ENCODE peak calls at places on chromosome 10, in ten cellular contexts. G is astrocyte, Y is spleen, O is astrocyte of the cerebellum, A is pancreas, E is H1, U is suprapubic skin, L is bronchial epithelial cell, W is body of pancreas, R is uterus. X is an unnamed sample.

GRCh38 chr10:92699518-92700272 is 9.9 kb downstream of the HHEX start:
- DNase-seq in L (no peak), E (no peak), A (no peak), R (no peak), O (no peak), U (no peak), W (no peak), Y (peak), G (no peak), X (peak)

GRCh38 chr10:30254926-30255325 is 94.2 kb downstream of the MTPAP start:
- DNase-seq in G (no peak), W (no peak), A (no peak), L (no peak), O (no peak), R (no peak), E (no peak), Y (no peak), U (no peak), X (peak)

GRCh38 chr10:122307669-122308486 is 36.8 kb downstream of the BTBD16 start:
- DNase-seq in W (peak), A (peak), U (peak), R (peak), G (peak), Y (no peak), O (peak), E (no peak), L (peak), X (peak)

GRCh38 chr10:127974911-127975310 is 68.0 kb downstream of the PTPRE start:
- DNase-seq in L (no peak), R (no peak), O (no peak), E (no peak), A (no peak), W (no peak), G (no peak), U (no peak), Y (no peak), X (no peak)

GRCh38 chr10:27041196-27041595 is 59.1 kb downstream of the ANKRD26 start:
- DNase-seq in R (no peak), E (no peak), A (no peak), L (no peak), G (peak), W (no peak), Y (no peak), O (no peak), U (no peak), X (peak)

GRCh38 chr10:86599729-86600128 is 54.6 kb upstream of the OPN4 start:
- DNase-seq in A (no peak), O (no peak), Y (no peak), E (no peak), R (no peak), L (peak), G (no peak), W (no peak), U (no peak), X (peak)

GRCh38 chr10:48820231-48820630 is 119.4 kb downstream of the LRRC18 start:
- DNase-seq in A (no peak), G (no peak), U (no peak), O (no peak), W (no peak), L (no peak), Y (no peak), R (no peak), E (no peak), X (no peak)

GRCh38 chr10:80149123-80149522 is 16.6 kb downstream of the PLAC9 start:
- DNase-seq in Y (no peak), R (no peak), O (no peak), L (no peak), E (no peak), U (no peak), W (no peak), A (no peak), G (no peak), X (no peak)

GRCh38 chr10:97991875-97992274 is 38.5 kb downstream of the CRTAC1 start:
- DNase-seq in L (peak), G (peak), U (no peak), R (no peak), W (no peak), Y (no peak), O (peak), E (no peak), A (no peak), X (peak)

GRCh38 chr10:48900296-48900695 is 39.3 kb downstream of the LRRC18 start:
- DNase-seq in U (peak), L (no peak), A (no peak), O (no peak), R (no peak), G (no peak), E (no peak), W (no peak), Y (no peak), X (no peak)

GRCh38 chr10:131200856-131201470 is 110.6 kb downstream of the TCERG1L start:
- DNase-seq in U (no peak), E (no peak), G (no peak), W (no peak), O (no peak), Y (peak), L (no peak), R (peak), A (no peak), X (no peak)

GRCh38 chr10:87706731-87707130 is 47.1 kb downstream of the PAPSS2 start:
- DNase-seq in R (no peak), E (no peak), L (no peak), G (peak), U (no peak), Y (no peak), O (peak), W (no peak), A (no peak), X (no peak)

GRCh38 chr10:124059552-124059951 is 33.8 kb downstream of the CHST15 start:
- DNase-seq in E (no peak), A (no peak), W (no peak), L (no peak), G (no peak), U (no peak), O (no peak), R (no peak), Y (no peak), X (no peak)

GRCh38 chr10:77409697-77410471 is 227.7 kb downstream of the KCNMA1 start:
- DNase-seq in U (no peak), Y (no peak), G (no peak), R (no peak), O (no peak), A (peak), W (peak), E (no peak), L (no peak), X (no peak)

GRCh38 chr10:104734408-104734807 is 93.3 kb downstream of the SORCS3 start:
- DNase-seq in R (no peak), O (no peak), E (no peak), L (peak), Y (no peak), W (no peak), G (no peak), U (no peak), A (no peak), X (no peak)

GRCh38 chr10:97760461-97761257 is 11.1 kb downstream of the SFRP5 start:
- DNase-seq in O (no peak), A (no peak), R (no peak), Y (no peak), W (no peak), L (no peak), U (no peak), G (no peak), E (no peak), X (no peak)

GRCh38 chr10:5606321-5606720 is 60.1 kb downstream of the ASB13 start:
- DNase-seq in R (no peak), L (no peak), A (no peak), E (no peak), W (no peak), G (no peak), U (no peak), Y (peak), O (no peak), X (no peak)

GRCh38 chr10:22713853-22714523 is 390 bp downstream of the PIP4K2A start:
- DNase-seq in R (no peak), O (no peak), E (no peak), U (peak), A (peak), Y (peak), G (no peak), W (peak), L (no peak), X (peak)

GRCh38 chr10:15341502-15342128 is 29.5 kb downstream of the FAM171A1 start:
- DNase-seq in O (no peak), E (no peak), R (no peak), L (no peak), G (no peak), Y (no peak), W (no peak), A (no peak), U (no peak), X (no peak)

GRCh38 chr10:21171936-21172773 is 275.0 kb upstream of the NEBL start:
- DNase-seq in O (no peak), R (no peak), E (no peak), W (peak), A (peak), Y (no peak), U (no peak), L (no peak), G (no peak), X (no peak)

GRCh38 chr10:117754770-117755510 is 212.4 kb downstream of the EMX2 start:
- DNase-seq in Y (no peak), E (no peak), A (no peak), O (no peak), L (no peak), R (no peak), W (no peak), G (no peak), U (no peak), X (no peak)

GRCh38 chr10:26939290-26939956 is 78.7 kb upstream of the ABI1 start:
- DNase-seq in W (no peak), A (no peak), O (no peak), G (no peak), U (no peak), R (no peak), L (no peak), E (no peak), Y (peak), X (no peak)

GRCh38 chr10:3426190-3426845 is 253.7 kb upstream of the PITRM1 start:
- DNase-seq in A (no peak), E (no peak), O (peak), L (peak), W (no peak), R (no peak), G (peak), U (no peak), Y (no peak), X (peak)

GRCh38 chr10:74542077-74542476 is 284.3 kb upstream of the KAT6B start:
- DNase-seq in U (no peak), W (no peak), E (no peak), R (no peak), A (no peak), O (no peak), L (peak), Y (no peak), G (peak), X (peak)

GRCh38 chr10:85936180-85936579 is 430.4 kb downstream of the GRID1 start:
- DNase-seq in Y (no peak), A (no peak), W (no peak), R (no peak), O (no peak), E (no peak), G (no peak), U (no peak), L (no peak), X (no peak)

GRCh38 chr10:44366936-44367630 is 17.8 kb downstream of the CXCL12 start:
- DNase-seq in R (no peak), U (no peak), W (no peak), E (no peak), Y (peak), O (no peak), A (no peak), L (no peak), G (peak), X (no peak)

GRCh38 chr10:80684217-80684616 is 146.5 kb downstream of the SH2D4B start:
- DNase-seq in R (no peak), W (no peak), A (no peak), Y (no peak), U (no peak), L (peak), E (no peak), O (no peak), G (no peak), X (peak)

GRCh38 chr10:31129261-31129660 is 97.6 kb upstream of the ZNF438 start:
- DNase-seq in Y (no peak), R (peak), O (peak), E (no peak), L (peak), W (no peak), G (peak), U (no peak), A (no peak), X (peak)

GRCh38 chr10:73910764-73911552 is at the start of gene PLAU:
- DNase-seq in G (no peak), R (no peak), L (peak), E (no peak), Y (peak), A (peak), O (no peak), W (peak), U (peak), X (no peak)

GRCh38 chr10:100909506-100910260 is 3.1 kb upstream of the SLF2 start:
- DNase-seq in A (no peak), E (no peak), Y (no peak), U (no peak), R (peak), L (no peak), O (no peak), G (no peak), W (no peak), X (peak)

DNA sequence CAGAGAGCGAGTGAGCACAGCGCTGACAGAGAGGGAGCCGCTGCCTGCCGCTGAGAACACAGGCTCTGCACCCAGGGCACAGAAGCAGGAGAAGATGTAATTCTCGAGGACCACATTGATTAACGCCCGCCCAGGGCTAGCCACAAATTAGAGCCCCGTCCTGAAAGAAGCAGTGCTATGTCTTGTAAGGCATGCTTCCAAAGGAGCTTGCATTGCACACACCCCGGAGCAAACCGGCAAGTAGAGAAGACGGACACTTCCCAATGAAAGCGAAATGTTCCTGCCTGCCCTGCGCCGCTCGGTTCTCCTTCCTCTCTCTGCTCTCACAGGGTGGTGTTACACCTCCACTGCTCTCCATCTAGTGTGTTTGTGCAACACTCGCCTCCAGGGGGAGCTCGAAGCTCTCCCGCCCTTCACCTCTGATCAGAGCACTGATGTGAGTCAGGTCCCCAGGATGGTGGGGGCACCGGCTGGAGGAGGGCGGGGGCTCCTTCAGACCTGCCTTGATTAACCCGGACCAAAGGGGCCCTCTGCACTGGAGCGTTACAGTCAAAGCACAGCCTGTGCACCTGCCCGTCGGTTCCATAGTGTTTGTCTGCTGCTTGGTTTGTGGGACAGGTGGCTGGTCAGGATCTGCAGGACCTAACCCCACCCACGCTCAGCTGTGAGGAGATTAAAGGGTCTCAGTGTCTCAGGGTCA is 316.5 kb downstream of the ADARB2 start:
- DNase-seq in R (no peak), W (peak), E (peak), G (no peak), O (no peak), U (no peak), A (peak), Y (peak), L (peak), X (peak)
- H3K4me3 ChIP-seq in R (no peak), W (no peak), E (peak), G (no peak), O (no peak), U (peak), A (no peak), Y (no peak), L (no peak), X (no peak)

DNA sequence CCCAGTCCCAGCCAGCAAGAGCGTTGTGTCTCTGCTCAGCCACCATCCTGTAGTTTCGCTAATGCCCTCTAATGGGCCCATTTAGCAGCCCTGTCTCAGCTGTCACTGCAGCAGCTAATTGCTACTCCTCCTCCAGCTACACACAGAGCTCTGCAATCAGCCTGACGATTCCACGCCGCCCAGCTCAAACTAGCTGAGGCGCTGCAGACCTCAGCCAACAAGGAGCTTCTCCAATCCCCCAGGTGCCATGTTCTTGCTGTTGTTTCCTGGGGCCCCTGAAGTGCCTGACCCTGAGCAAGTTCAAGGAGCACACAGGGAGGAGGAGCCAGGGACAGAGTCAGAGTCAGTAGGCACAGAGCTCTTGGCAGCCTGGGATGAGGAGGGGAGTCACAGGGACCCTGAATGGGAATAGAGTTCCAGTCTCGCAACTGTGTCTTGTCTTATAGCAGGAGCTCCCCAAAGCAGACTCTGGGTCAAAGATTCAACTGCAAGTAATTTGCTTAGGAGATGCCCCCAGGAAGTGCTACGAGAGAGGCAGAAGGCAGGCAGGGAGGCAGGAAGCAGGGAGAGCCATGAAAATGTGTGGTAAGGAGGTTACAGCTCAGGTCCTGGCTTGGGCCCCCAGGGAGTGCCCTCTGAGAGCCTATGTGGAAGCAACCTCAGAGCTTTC is 135.8 kb upstream of the UNC5B start:
- DNase-seq in A (no peak), O (no peak), G (no peak), Y (peak), L (no peak), E (no peak), U (peak), R (no peak), W (peak), X (no peak)
- TF ChIP-seq CTCF in A (no peak), O (no peak), G (no peak), Y (no peak), L (no peak), E (no peak), U (no peak), R (no peak), W (no peak), X (no peak)

DNA sequence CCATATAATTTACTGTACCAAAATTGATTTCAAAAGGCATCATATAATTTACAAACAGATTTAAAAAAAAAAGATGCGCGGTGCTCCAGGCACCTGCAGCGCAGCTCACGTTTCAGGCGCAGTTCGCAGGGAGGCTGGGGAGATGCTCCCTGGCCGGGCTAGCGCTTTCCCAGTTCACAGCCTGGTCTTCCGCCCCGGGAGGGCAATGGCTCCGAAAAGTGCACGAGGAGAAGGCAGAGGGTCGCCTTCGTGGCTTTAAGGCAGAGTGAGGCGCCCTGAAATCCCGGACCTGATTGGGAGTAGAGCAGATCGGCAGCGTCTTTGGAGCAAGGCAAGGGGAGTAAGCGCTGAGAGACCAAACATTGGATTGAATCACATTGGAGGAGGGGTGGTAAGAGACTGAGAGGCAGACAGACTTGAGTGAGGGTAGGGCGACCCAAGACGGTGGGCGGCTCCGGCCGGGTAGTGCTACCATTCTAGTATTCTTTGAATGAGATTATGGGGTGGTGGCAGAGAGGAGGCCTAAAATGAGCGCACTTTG is 1.5 kb downstream of the NEUROG3 start:
- DNase-seq in G (no peak), E (no peak), R (no peak), L (no peak), A (no peak), U (no peak), W (no peak), Y (no peak), O (no peak), X (no peak)
- H3K4me3 ChIP-seq in G (no peak), E (peak), R (no peak), L (no peak), A (no peak), U (no peak), W (no peak), Y (no peak), O (no peak), X (no peak)

DNA sequence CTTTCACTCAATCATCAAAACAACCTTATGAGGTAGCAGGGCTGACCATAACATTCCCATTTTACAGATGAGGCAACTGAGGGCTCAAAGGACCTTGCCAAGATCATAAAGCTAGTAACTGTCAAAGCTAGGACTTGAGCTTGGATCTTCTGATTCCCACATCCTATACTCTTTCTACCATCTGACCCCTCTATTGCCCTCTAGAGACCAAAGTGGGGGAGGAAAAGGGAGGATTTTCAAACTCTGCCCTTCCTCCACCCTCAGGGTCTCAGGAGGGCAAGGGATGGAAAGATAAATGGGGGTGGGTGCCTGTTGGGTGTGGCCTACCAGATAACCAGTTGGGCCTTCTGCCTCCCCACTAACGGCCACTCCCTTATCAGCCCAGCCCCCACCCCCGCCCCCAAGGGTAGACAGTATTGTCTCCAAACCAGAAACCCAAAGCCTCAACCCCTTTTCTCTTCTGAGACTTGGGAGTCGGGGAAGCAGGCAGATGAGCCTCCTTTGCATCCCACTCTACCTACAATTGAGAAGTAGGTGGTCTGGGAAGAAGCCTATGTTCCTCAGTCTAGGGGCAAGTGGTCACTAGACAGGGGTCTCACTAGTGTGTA is 7.9 kb downstream of the LDB1 start:
- DNase-seq in L (no peak), E (no peak), A (no peak), R (no peak), U (no peak), G (no peak), Y (no peak), W (no peak), O (no peak), X (no peak)
- TF ChIP-seq CTCF in L (peak), E (peak), A (no peak), R (no peak), U (no peak), G (no peak), Y (no peak), W (no peak), O (no peak), X (peak)

GRCh38 chr10:62374862-62375710 is 917 bp downstream of the ZNF365 start:
- DNase-seq in R (no peak), U (no peak), O (peak), L (peak), A (no peak), G (no peak), W (no peak), Y (no peak), E (no peak), X (peak)
- H3K4me3 ChIP-seq in R (no peak), U (peak), O (peak), L (no peak), A (no peak), G (peak), W (no peak), Y (peak), E (peak), X (no peak)

GRCh38 chr10:95201736-95202135 is 7.7 kb downstream of the ACSM6 start:
- DNase-seq in O (no peak), W (no peak), A (no peak), L (peak), G (peak), U (no peak), R (no peak), E (no peak), Y (no peak), X (peak)
- TF ChIP-seq CTCF in O (peak), W (no peak), A (no peak), L (peak), G (peak), U (no peak), R (no peak), E (peak), Y (no peak), X (peak)